ENCODE peak calls at places on chromosomes 16 and 17, in nine cellular contexts. One of them, this sample, is unnamed.

GRCh38 chr16:82070656-82071369 is 35.8 kb downstream of the HSD17B2 start:
- DNase-seq in OCI-LY7: no peak
- DNase-seq in fibroblast of pulmonary artery: peak; percentile 13
- DNase-seq in HTR-8/SVneo: peak; percentile 15
- DNase-seq in omental fat pad: no peak
- DNase-seq in MCF 10A: peak; percentile 88
- DNase-seq in occipital lobe: no peak
- DNase-seq in HCEC 1CT: peak; percentile 80
- DNase-seq in A172: peak; percentile 87
- DNase-seq in this sample: no peak

GRCh38 chr17:16415031-16415924 is at the start of gene TRPV2:
- DNase-seq in OCI-LY7: peak; percentile 80
- DNase-seq in fibroblast of pulmonary artery: no peak
- DNase-seq in HTR-8/SVneo: no peak
- DNase-seq in omental fat pad: no peak
- DNase-seq in MCF 10A: peak; percentile 45
- DNase-seq in occipital lobe: no peak
- DNase-seq in HCEC 1CT: no peak
- DNase-seq in A172: no peak
- DNase-seq in this sample: no peak

GRCh38 chr17:49910858-49911204 is 58.2 kb upstream of the DLX4 start:
- DNase-seq in OCI-LY7: no peak
- DNase-seq in fibroblast of pulmonary artery: no peak
- DNase-seq in HTR-8/SVneo: no peak
- DNase-seq in omental fat pad: no peak
- DNase-seq in MCF 10A: no peak
- DNase-seq in occipital lobe: no peak
- DNase-seq in HCEC 1CT: no peak
- DNase-seq in A172: no peak
- DNase-seq in this sample: no peak

GRCh38 chr16:65136656-65137055 is 14.8 kb upstream of the CDH11 start:
- DNase-seq in OCI-LY7: no peak
- DNase-seq in fibroblast of pulmonary artery: no peak
- DNase-seq in HTR-8/SVneo: no peak
- DNase-seq in omental fat pad: no peak
- DNase-seq in MCF 10A: no peak
- DNase-seq in occipital lobe: no peak
- DNase-seq in HCEC 1CT: no peak
- DNase-seq in A172: no peak
- DNase-seq in this sample: no peak

GRCh38 chr17:8894673-8895578 is 27.5 kb upstream of the PIK3R6 start:
- DNase-seq in OCI-LY7: peak; percentile 68
- DNase-seq in fibroblast of pulmonary artery: peak; percentile 79
- DNase-seq in HTR-8/SVneo: peak; percentile 87
- DNase-seq in omental fat pad: no peak
- DNase-seq in MCF 10A: peak; percentile 60
- DNase-seq in occipital lobe: no peak
- DNase-seq in HCEC 1CT: peak; percentile 6
- DNase-seq in A172: peak; percentile 71
- DNase-seq in this sample: peak; percentile 40

GRCh38 chr17:32488604-32489180 is 1.9 kb downstream of the CDK5R1 start:
- DNase-seq in OCI-LY7: no peak
- DNase-seq in fibroblast of pulmonary artery: no peak
- DNase-seq in HTR-8/SVneo: no peak
- DNase-seq in omental fat pad: no peak
- DNase-seq in MCF 10A: no peak
- DNase-seq in occipital lobe: no peak
- DNase-seq in HCEC 1CT: no peak
- DNase-seq in A172: no peak
- DNase-seq in this sample: no peak

GRCh38 chr17:27824176-27824575 is 23.8 kb upstream of the NOS2 start:
- DNase-seq in OCI-LY7: no peak
- DNase-seq in fibroblast of pulmonary artery: no peak
- DNase-seq in HTR-8/SVneo: no peak
- DNase-seq in omental fat pad: no peak
- DNase-seq in MCF 10A: no peak
- DNase-seq in occipital lobe: no peak
- DNase-seq in HCEC 1CT: no peak
- DNase-seq in A172: no peak
- DNase-seq in this sample: no peak

GRCh38 chr17:13182450-13182849 is 164.6 kb upstream of the ELAC2 start:
- DNase-seq in OCI-LY7: no peak
- DNase-seq in fibroblast of pulmonary artery: no peak
- DNase-seq in HTR-8/SVneo: no peak
- DNase-seq in omental fat pad: no peak
- DNase-seq in MCF 10A: no peak
- DNase-seq in occipital lobe: no peak
- DNase-seq in HCEC 1CT: no peak
- DNase-seq in A172: no peak
- DNase-seq in this sample: no peak

GRCh38 chr17:48561894-48562810 is 16.0 kb downstream of the HOXB4 start:
- DNase-seq in OCI-LY7: no peak
- DNase-seq in fibroblast of pulmonary artery: no peak
- DNase-seq in HTR-8/SVneo: no peak
- DNase-seq in omental fat pad: no peak
- DNase-seq in MCF 10A: no peak
- DNase-seq in occipital lobe: no peak
- DNase-seq in HCEC 1CT: no peak
- DNase-seq in A172: no peak
- DNase-seq in this sample: no peak

GRCh38 chr17:35982409-35983191 is 1.3 kb upstream of the CCL16 start:
- DNase-seq in OCI-LY7: no peak
- DNase-seq in fibroblast of pulmonary artery: no peak
- DNase-seq in HTR-8/SVneo: no peak
- DNase-seq in omental fat pad: no peak
- DNase-seq in MCF 10A: no peak
- DNase-seq in occipital lobe: no peak
- DNase-seq in HCEC 1CT: no peak
- DNase-seq in A172: no peak
- DNase-seq in this sample: no peak

GRCh38 chr16:4517812-4518211 is 20.8 kb downstream of the CDIP1 start:
- DNase-seq in OCI-LY7: peak; percentile 49
- DNase-seq in fibroblast of pulmonary artery: peak; percentile 52
- DNase-seq in HTR-8/SVneo: peak; percentile 40
- DNase-seq in omental fat pad: no peak
- DNase-seq in MCF 10A: peak; percentile 38
- DNase-seq in occipital lobe: no peak
- DNase-seq in HCEC 1CT: no peak
- DNase-seq in A172: peak; percentile 30
- DNase-seq in this sample: no peak

GRCh38 chr17:60231234-60231633 is 81.5 kb downstream of the CA4 start:
- DNase-seq in OCI-LY7: peak; percentile 22
- DNase-seq in fibroblast of pulmonary artery: peak; percentile 60
- DNase-seq in HTR-8/SVneo: peak; percentile 39
- DNase-seq in omental fat pad: no peak
- DNase-seq in MCF 10A: peak; percentile 43
- DNase-seq in occipital lobe: no peak
- DNase-seq in HCEC 1CT: peak; percentile 37
- DNase-seq in A172: peak; percentile 38
- DNase-seq in this sample: no peak

GRCh38 chr16:11325404-11326083 is 19.7 kb upstream of the RMI2 start:
- DNase-seq in OCI-LY7: peak; percentile 42
- DNase-seq in fibroblast of pulmonary artery: no peak
- DNase-seq in HTR-8/SVneo: no peak
- DNase-seq in omental fat pad: no peak
- DNase-seq in MCF 10A: no peak
- DNase-seq in occipital lobe: no peak
- DNase-seq in HCEC 1CT: no peak
- DNase-seq in A172: no peak
- DNase-seq in this sample: no peak

GRCh38 chr16:78775161-78775561 is 675.7 kb downstream of the WWOX start:
- DNase-seq in OCI-LY7: no peak
- DNase-seq in fibroblast of pulmonary artery: no peak
- DNase-seq in HTR-8/SVneo: no peak
- DNase-seq in omental fat pad: no peak
- DNase-seq in MCF 10A: no peak
- DNase-seq in occipital lobe: no peak
- DNase-seq in HCEC 1CT: no peak
- DNase-seq in A172: no peak
- DNase-seq in this sample: no peak

GRCh38 chr17:75105269-75106080 is 4.3 kb upstream of the ARMC7 start:
- DNase-seq in OCI-LY7: peak; percentile 77
- DNase-seq in fibroblast of pulmonary artery: peak; percentile 51
- DNase-seq in HTR-8/SVneo: peak; percentile 77
- DNase-seq in omental fat pad: no peak
- DNase-seq in MCF 10A: peak; percentile 60
- DNase-seq in occipital lobe: no peak
- DNase-seq in HCEC 1CT: no peak
- DNase-seq in A172: peak; percentile 63
- DNase-seq in this sample: peak; percentile 57

GRCh38 chr17:18246109-18246725 is 12.3 kb downstream of the FLII start:
- DNase-seq in OCI-LY7: no peak
- DNase-seq in fibroblast of pulmonary artery: no peak
- DNase-seq in HTR-8/SVneo: no peak
- DNase-seq in omental fat pad: no peak
- DNase-seq in MCF 10A: no peak
- DNase-seq in occipital lobe: no peak
- DNase-seq in HCEC 1CT: no peak
- DNase-seq in A172: no peak
- DNase-seq in this sample: no peak

GRCh38 chr17:79093270-79093669 is 18.6 kb downstream of the ENGASE start:
- DNase-seq in OCI-LY7: no peak
- DNase-seq in fibroblast of pulmonary artery: no peak
- DNase-seq in HTR-8/SVneo: no peak
- DNase-seq in omental fat pad: no peak
- DNase-seq in MCF 10A: no peak
- DNase-seq in occipital lobe: no peak
- DNase-seq in HCEC 1CT: no peak
- DNase-seq in A172: no peak
- DNase-seq in this sample: no peak